ENCODE peak calls at places on chromosomes 16 and 17, in four cellular contexts. Y is NCI-H1417, Z is upper lobe of right lung, I is NT2/D1. T is an unnamed sample.

GRCh38 chr17:78494189-78494960 is 82.8 kb downstream of the DNAH17 start:
- DNase-seq in I (no peak), Z (no peak), Y (no peak), T (no peak)

GRCh38 chr16:88128556-88128955 is 177.3 kb downstream of the BANP start:
- DNase-seq in I (no peak), Z (no peak), Y (no peak), T (no peak)

GRCh38 chr17:77611791-77612466 is 346.6 kb upstream of the TNRC6C start:
- DNase-seq in Z (peak), I (no peak), Y (no peak), T (no peak)

GRCh38 chr16:67115649-67116048 is 5.9 kb downstream of the PHAF1 start:
- DNase-seq in Y (no peak), Z (no peak), I (no peak), T (no peak)

GRCh38 chr17:28675980-28676379 is 14.0 kb downstream of the SUPT6H start:
- DNase-seq in I (no peak), Z (no peak), Y (no peak), T (no peak)

GRCh38 chr16:87621550-87621829 is 19.2 kb downstream of the JPH3 start:
- DNase-seq in I (no peak), Y (no peak), Z (no peak), T (no peak)

GRCh38 chr16:56197227-56197992 is 6.1 kb downstream of the GNAO1 start:
- DNase-seq in I (no peak), Z (no peak), Y (no peak), T (no peak)

GRCh38 chr17:38789185-38789584 is 10.2 kb downstream of the PIP4K2B start:
- DNase-seq in Z (no peak), I (peak), Y (no peak), T (no peak)

GRCh38 chr17:47918991-47919390 is 22.4 kb upstream of the PNPO start:
- DNase-seq in I (no peak), Z (no peak), Y (no peak), T (no peak)

T was measured in iPS DF 19.7.